ENCODE peak calls at places on chromosomes 7 and 10, in seven cellular contexts. M is CD4-positive, alpha-beta T cell; D is RWPE2; K is adrenal gland; T is HT-29; O is H9; P is naive B cell. N is an unnamed sample.

GRCh38 chr7:105224884-105225651 is 163.7 kb downstream of the SRPK2 start:
- DNase-seq in M (no peak), D (no peak), K (peak; percentile 74), T (peak; percentile 46), O (no peak), P (no peak), N (no peak)

GRCh38 chr7:91836065-91836368 is 44.5 kb downstream of the MTERF1 start:
- DNase-seq in M (no peak), D (no peak), K (no peak), T (no peak), O (no peak), P (no peak), N (no peak)

GRCh38 chr10:86730227-86730626 is 26.2 kb upstream of the BMPR1A start:
- DNase-seq in M (no peak), D (no peak), K (peak; percentile 61), T (no peak), O (no peak), P (no peak), N (no peak)

GRCh38 chr10:51590802-51591201 is 108.6 kb downstream of the CSTF2T start:
- DNase-seq in M (no peak), D (no peak), K (no peak), T (no peak), O (no peak), P (no peak), N (no peak)

GRCh38 chr7:114302858-114303257 is 111.8 kb upstream of the FOXP2 start:
- DNase-seq in M (no peak), D (no peak), K (no peak), T (no peak), O (no peak), P (no peak), N (no peak)

GRCh38 chr10:132900211-132900756 is 42.1 kb downstream of the CFAP46 start:
- DNase-seq in M (no peak), D (peak; percentile 19), K (no peak), T (no peak), O (no peak), P (no peak), N (no peak)

GRCh38 chr7:107125475-107125874 is 43.3 kb upstream of the HBP1 start:
- DNase-seq in M (no peak), D (no peak), K (no peak), T (no peak), O (no peak), P (no peak), N (no peak)

GRCh38 chr7:111126987-111127386 is 36.1 kb downstream of the LRRN3 start:
- DNase-seq in M (no peak), D (no peak), K (no peak), T (no peak), O (no peak), P (no peak), N (no peak)

GRCh38 chr10:8059191-8059936 is 4.9 kb downstream of the GATA3 start:
- DNase-seq in M (no peak), D (no peak), K (no peak), T (no peak), O (peak; percentile 40), P (no peak), N (no peak)

GRCh38 chr7:6443372-6443941 is 4.3 kb downstream of the DAGLB start:
- DNase-seq in M (no peak), D (no peak), K (peak; percentile 77), T (no peak), O (no peak), P (no peak), N (no peak)